ENCODE peak calls at places on chromosomes 1 and 21, in four cellular contexts. One of them, this sample, is unnamed. For H3K27me3 and H3K36me3, the result is how much of the 10 kb centered on the place peaks cover.

GRCh38 chr21:42845296-42845965 is 33.9 kb downstream of the WDR4 start:
- DNase-seq in Panc1: no peak
- DNase-seq in left lung: peak
- DNase-seq in right atrium auricular region: no peak
- DNase-seq in this sample: no peak

GRCh38 chr1:201111156-201111555 is 1.1 kb downstream of the CACNA1S start:
- DNase-seq in Panc1: no peak
- DNase-seq in left lung: no peak
- DNase-seq in right atrium auricular region: no peak
- DNase-seq in this sample: no peak

GRCh38 chr21:44415073-44416025 is 40.0 kb upstream of the LRRC3 start:
- DNase-seq in Panc1: no peak
- DNase-seq in left lung: peak
- DNase-seq in right atrium auricular region: no peak
- DNase-seq in this sample: no peak

GRCh38 chr1:37255111-37255795 is 219.1 kb upstream of the ZC3H12A start:
- DNase-seq in Panc1: no peak
- DNase-seq in left lung: no peak
- DNase-seq in right atrium auricular region: no peak
- DNase-seq in this sample: no peak

GRCh38 chr1:230345139-230345885 is 80.8 kb downstream of the PGBD5 start:
- DNase-seq in Panc1: no peak
- DNase-seq in left lung: no peak
- DNase-seq in right atrium auricular region: no peak
- DNase-seq in this sample: no peak

GRCh38 chr1:239765163-239765562 is 326.5 kb upstream of the FMN2 start:
- DNase-seq in Panc1: no peak
- DNase-seq in left lung: no peak
- DNase-seq in right atrium auricular region: no peak
- DNase-seq in this sample: no peak

GRCh38 chr21:29077651-29078090 is 4.2 kb upstream of the CCT8 start:
- DNase-seq in Panc1: no peak
- DNase-seq in left lung: no peak
- DNase-seq in right atrium auricular region: no peak
- DNase-seq in this sample: no peak

GRCh38 chr1:11602981-11603380 is 51.2 kb downstream of the FBXO2 start:
- DNase-seq in Panc1: no peak
- DNase-seq in left lung: no peak
- DNase-seq in right atrium auricular region: no peak
- DNase-seq in this sample: no peak

GRCh38 chr1:93171549-93172050 is 8.6 kb downstream of the TMED5 start:
- DNase-seq in Panc1: no peak
- DNase-seq in left lung: no peak
- DNase-seq in right atrium auricular region: no peak
- DNase-seq in this sample: no peak

GRCh38 chr1:173023343-173023742 is 27.4 kb downstream of the TNFSF18 start:
- DNase-seq in Panc1: no peak
- DNase-seq in left lung: no peak
- DNase-seq in right atrium auricular region: no peak
- DNase-seq in this sample: no peak

GRCh38 chr1:12422488-12422887 is 192.7 kb downstream of the VPS13D start:
- DNase-seq in Panc1: no peak
- DNase-seq in left lung: no peak
- DNase-seq in right atrium auricular region: no peak
- DNase-seq in this sample: no peak

GRCh38 chr1:156499194-156499702 is 1.3 kb downstream of the MEF2D start:
- DNase-seq in Panc1: no peak
- DNase-seq in left lung: no peak
- DNase-seq in right atrium auricular region: no peak
- DNase-seq in this sample: no peak

GRCh38 chr21:42746593-42747266 is 93.3 kb downstream of the PDE9A start:
- DNase-seq in Panc1: no peak
- DNase-seq in left lung: peak
- DNase-seq in right atrium auricular region: peak
- DNase-seq in this sample: no peak

GRCh38 chr1:218456449-218456848 is 111.3 kb downstream of the TGFB2 start:
- DNase-seq in Panc1: no peak
- DNase-seq in left lung: no peak
- DNase-seq in right atrium auricular region: no peak
- DNase-seq in this sample: no peak

GRCh38 chr1:53860967-53861411 is 22.9 kb upstream of the NDC1 start:
- DNase-seq in Panc1: no peak
- DNase-seq in left lung: no peak
- DNase-seq in right atrium auricular region: no peak
- DNase-seq in this sample: peak

GRCh38 chr1:90417139-90417538 is 300.0 kb downstream of the BARHL2 start:
- DNase-seq in Panc1: no peak
- DNase-seq in left lung: no peak
- DNase-seq in right atrium auricular region: no peak
- DNase-seq in this sample: no peak

GRCh38 chr1:244369256-244370057 is 82.3 kb downstream of the ADSS2 start:
- DNase-seq in Panc1: no peak
- DNase-seq in left lung: no peak
- DNase-seq in right atrium auricular region: no peak
- DNase-seq in this sample: no peak

GRCh38 chr21:38306407-38306806 is 49.6 kb downstream of the KCNJ15 start:
- DNase-seq in Panc1: no peak
- DNase-seq in left lung: no peak
- DNase-seq in right atrium auricular region: no peak
- DNase-seq in this sample: no peak

GRCh38 chr1:24098907-24099637 is 12.9 kb downstream of the MYOM3 start:
- DNase-seq in Panc1: no peak
- DNase-seq in left lung: no peak
- DNase-seq in right atrium auricular region: no peak
- DNase-seq in this sample: no peak

DNA sequence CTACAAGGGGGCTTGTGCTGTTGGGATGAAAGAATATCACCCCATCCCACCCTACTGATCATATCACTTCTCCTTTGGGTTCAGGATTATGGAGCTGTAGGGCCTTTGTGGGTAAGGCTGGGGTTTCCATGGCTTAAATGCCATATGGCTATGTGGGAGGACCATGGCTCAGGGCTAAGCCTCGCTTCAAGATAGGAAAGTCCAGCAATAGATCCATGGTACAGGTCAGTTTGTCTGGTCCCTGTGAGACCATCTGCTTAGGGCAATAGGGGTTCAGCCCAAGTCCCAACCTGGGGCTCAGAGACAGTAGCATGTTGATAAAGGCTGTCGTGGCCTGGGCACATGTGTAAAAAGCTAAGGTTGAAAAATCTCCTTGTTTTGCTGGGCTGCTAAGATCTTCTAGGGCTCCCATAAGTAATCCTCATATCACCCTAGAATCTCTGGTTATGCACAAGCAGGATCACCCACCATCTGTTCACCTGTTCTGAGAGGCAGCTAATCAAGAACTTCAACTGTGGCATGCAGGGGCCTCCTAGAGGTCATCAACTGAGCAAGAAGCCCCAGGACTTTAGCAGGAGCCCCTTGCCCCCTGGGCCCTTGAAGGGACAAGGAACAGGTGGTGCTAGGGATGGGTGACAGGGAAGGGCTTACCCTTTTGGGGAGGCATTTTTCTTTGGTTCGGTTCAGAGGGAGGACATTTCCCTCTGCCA is 66.5 kb downstream of the UBE2T start:
- DNase-seq in Panc1: no peak
- DNase-seq in left lung: no peak
- DNase-seq in right atrium auricular region: no peak
- DNase-seq in this sample: no peak
- H3K27me3 ChIP-seq in Panc1: under half
- H3K27me3 ChIP-seq in left lung: under half
- H3K27me3 ChIP-seq in right atrium auricular region: under half
- H3K27me3 ChIP-seq in this sample: under half

GRCh38 chr1:110011527-110012041 is 22.8 kb upstream of the STRIP1 start:
- DNase-seq in Panc1: no peak
- DNase-seq in left lung: no peak
- DNase-seq in right atrium auricular region: no peak
- DNase-seq in this sample: no peak

GRCh38 chr1:110007045-110007444 is 22.5 kb downstream of the AHCYL1 start:
- DNase-seq in Panc1: no peak
- DNase-seq in left lung: no peak
- DNase-seq in right atrium auricular region: no peak
- DNase-seq in this sample: no peak

GRCh38 chr1:110007458-110007857 is 22.9 kb downstream of the AHCYL1 start:
- DNase-seq in Panc1: no peak
- DNase-seq in left lung: no peak
- DNase-seq in right atrium auricular region: no peak
- DNase-seq in this sample: no peak

GRCh38 chr1:110008971-110009565 is 24.5 kb downstream of the AHCYL1 start:
- DNase-seq in Panc1: no peak
- DNase-seq in left lung: no peak
- DNase-seq in right atrium auricular region: no peak
- DNase-seq in this sample: no peak

GRCh38 chr1:110012100-110012499 is 22.3 kb upstream of the STRIP1 start:
- DNase-seq in Panc1: no peak
- DNase-seq in left lung: no peak
- DNase-seq in right atrium auricular region: no peak
- DNase-seq in this sample: no peak
- H3K36me3 ChIP-seq in Panc1: under half
- H3K36me3 ChIP-seq in left lung: under half
- H3K36me3 ChIP-seq in right atrium auricular region: half or more
- H3K36me3 ChIP-seq in this sample: under half

DNA sequence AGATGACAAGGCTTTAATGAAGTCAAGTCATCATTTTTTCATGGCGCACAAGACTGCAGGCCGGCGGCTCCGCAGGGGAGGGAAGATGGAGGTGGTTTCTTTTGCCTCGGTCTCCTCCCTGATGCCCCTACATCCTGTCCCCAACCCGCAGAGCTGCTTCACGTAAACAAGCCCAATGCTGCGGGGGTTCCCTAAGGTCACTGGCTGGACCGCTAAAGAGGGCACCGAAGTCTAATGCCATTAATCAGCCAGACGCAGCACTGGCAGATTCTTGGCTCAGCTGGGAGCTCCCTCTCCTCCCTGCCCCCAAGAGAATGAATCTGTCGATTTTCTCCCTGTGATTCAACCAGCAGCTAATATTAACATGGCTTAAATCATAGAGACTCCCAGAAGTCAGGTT is 265.0 kb downstream of the C1orf94 start:
- DNase-seq in Panc1: no peak
- DNase-seq in left lung: no peak
- DNase-seq in right atrium auricular region: no peak
- DNase-seq in this sample: no peak
- H3K27me3 ChIP-seq in Panc1: under half
- H3K27me3 ChIP-seq in left lung: under half
- H3K27me3 ChIP-seq in right atrium auricular region: under half
- H3K27me3 ChIP-seq in this sample: under half

GRCh38 chr1:77652179-77652745 is 30.2 kb downstream of the ZZZ3 start:
- DNase-seq in Panc1: no peak
- DNase-seq in left lung: no peak
- DNase-seq in right atrium auricular region: no peak
- DNase-seq in this sample: no peak
- H3K36me3 ChIP-seq in Panc1: under half
- H3K36me3 ChIP-seq in left lung: under half
- H3K36me3 ChIP-seq in right atrium auricular region: under half
- H3K36me3 ChIP-seq in this sample: under half

GRCh38 chr21:10430007-10430406 is 91.4 kb upstream of the TPTE start:
- DNase-seq in Panc1: no peak
- DNase-seq in left lung: no peak
- DNase-seq in right atrium auricular region: no peak
- DNase-seq in this sample: no peak
- H3K27me3 ChIP-seq in Panc1: under half
- H3K27me3 ChIP-seq in left lung: under half
- H3K27me3 ChIP-seq in right atrium auricular region: under half
- H3K27me3 ChIP-seq in this sample: under half

DNA sequence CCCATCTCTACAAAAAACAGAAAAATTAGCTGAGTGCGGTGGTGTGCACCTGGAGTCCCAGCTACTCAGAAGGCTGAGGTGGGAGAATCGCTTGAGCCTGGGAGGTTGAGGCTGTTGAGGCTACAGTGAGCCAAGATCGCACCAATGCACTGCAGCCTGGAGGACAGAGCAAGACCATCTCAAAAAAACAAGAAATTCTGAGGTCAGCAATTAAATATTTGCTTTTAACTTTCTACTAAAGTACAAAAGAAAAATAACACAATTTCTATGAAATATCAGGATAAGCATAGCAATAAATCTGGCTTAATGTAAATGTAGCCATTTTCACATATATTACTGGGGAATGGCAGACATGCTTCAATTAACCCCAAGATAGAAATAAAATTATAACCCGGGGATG is 9.9 kb downstream of the PPP1R15B start:
- DNase-seq in Panc1: no peak
- DNase-seq in left lung: no peak
- DNase-seq in right atrium auricular region: no peak
- DNase-seq in this sample: no peak
- H3K36me3 ChIP-seq in Panc1: under half
- H3K36me3 ChIP-seq in left lung: under half
- H3K36me3 ChIP-seq in right atrium auricular region: half or more
- H3K36me3 ChIP-seq in this sample: under half